ENCODE peak calls at places on chromosomes 11 and 22, in seven cellular contexts. U is stomach, T is transverse colon, G is prostate gland, V is SK-N-SH, B is breast epithelium, H is K562. Z is an unnamed sample.

GRCh38 chr22:33361581-33361980 is 303.4 kb upstream of the SYN3 start:
- DNase-seq in V (no peak), T (no peak), U (no peak), B (no peak), G (no peak), H (no peak), Z (peak; percentile 57)

GRCh38 chr11:129141748-129142475 is 50.2 kb downstream of the ARHGAP32 start:
- DNase-seq in T (no peak), V (no peak), U (no peak), B (no peak), H (no peak), G (no peak), Z (no peak)

GRCh38 chr11:95715777-95716241 is 73.8 kb downstream of the FAM76B start:
- DNase-seq in V (no peak), G (no peak), H (no peak), U (no peak), B (no peak), T (no peak), Z (peak; percentile 9)

GRCh38 chr22:21834869-21835268 is 32.6 kb downstream of the MAPK1 start:
- DNase-seq in B (no peak), T (no peak), G (no peak), U (no peak), V (no peak), H (no peak), Z (no peak)

GRCh38 chr22:43237280-43237679 is 50.3 kb upstream of the TTLL12 start:
- DNase-seq in U (no peak), G (no peak), B (no peak), T (no peak), H (no peak), V (no peak), Z (no peak)

GRCh38 chr22:28905433-28905832 is 22.1 kb downstream of the ZNRF3 start:
- DNase-seq in U (no peak), T (no peak), V (no peak), B (no peak), G (no peak), H (no peak), Z (no peak)

GRCh38 chr11:73228268-73229134 is 10.4 kb downstream of the P2RY2 start:
- DNase-seq in V (peak; percentile 17), H (no peak), T (peak; percentile 5), U (no peak), G (no peak), B (peak; percentile 24), Z (no peak)

GRCh38 chr22:44452531-44453420 is 45.3 kb downstream of the RTL6 start:
- DNase-seq in B (no peak), V (no peak), G (no peak), T (no peak), H (no peak), U (peak; percentile 24), Z (no peak)

GRCh38 chr11:78946945-78947914 is 372.6 kb upstream of the NARS2 start:
- DNase-seq in V (no peak), T (peak; percentile 9), B (no peak), U (no peak), H (no peak), G (peak; percentile 64), Z (no peak)

GRCh38 chr11:46616551-46617450 is at the start of gene HARBI1:
- DNase-seq in U (peak; percentile 93), H (peak; percentile 91), T (peak; percentile 92), G (peak; percentile 81), B (peak; percentile 88), V (peak; percentile 94), Z (peak; percentile 92)

GRCh38 chr11:116697011-116697410 is 75.8 kb downstream of the BUD13 start:
- DNase-seq in V (no peak), B (peak; percentile 17), G (no peak), U (no peak), H (no peak), T (no peak), Z (no peak)

GRCh38 chr11:126284829-126285228 is 1.9 kb downstream of the TIRAP start:
- DNase-seq in B (peak; percentile 72), V (no peak), U (peak; percentile 87), T (peak; percentile 83), G (no peak), H (peak; percentile 62), Z (no peak)

GRCh38 chr11:128299132-128299726 is 288.1 kb downstream of the ETS1 start:
- DNase-seq in U (no peak), T (no peak), H (no peak), B (no peak), V (no peak), G (no peak), Z (no peak)

GRCh38 chr22:22120160-22120559 is 124.4 kb upstream of the VPREB1 start:
- DNase-seq in B (no peak), H (no peak), U (no peak), G (no peak), T (no peak), V (no peak), Z (no peak)

GRCh38 chr22:39932918-39933649 is 27.1 kb upstream of the TMA7B start:
- DNase-seq in H (peak; percentile 73), T (peak; percentile 61), G (no peak), U (peak; percentile 71), B (no peak), V (no peak), Z (peak; percentile 95)

GRCh38 chr22:24510694-24511625 is 15.8 kb downstream of the UPB1 start:
- DNase-seq in H (peak; percentile 35), U (peak; percentile 68), T (no peak), G (no peak), B (no peak), V (no peak), Z (no peak)

GRCh38 chr11:45927684-45928413 is 5.4 kb downstream of the LARGE2 start:
- DNase-seq in H (no peak), U (no peak), T (no peak), G (no peak), B (no peak), V (no peak), Z (no peak)

GRCh38 chr11:69534166-69534530 is 52.7 kb downstream of the LINC01488 start:
- DNase-seq in B (no peak), G (no peak), H (no peak), T (no peak), U (peak; percentile 69), V (no peak), Z (no peak)

GRCh38 chr11:14645247-14645912 is 1.8 kb downstream of the PDE3B start:
- DNase-seq in H (peak; percentile 38), T (no peak), U (no peak), B (no peak), G (no peak), V (peak; percentile 21), Z (no peak)

DNA sequence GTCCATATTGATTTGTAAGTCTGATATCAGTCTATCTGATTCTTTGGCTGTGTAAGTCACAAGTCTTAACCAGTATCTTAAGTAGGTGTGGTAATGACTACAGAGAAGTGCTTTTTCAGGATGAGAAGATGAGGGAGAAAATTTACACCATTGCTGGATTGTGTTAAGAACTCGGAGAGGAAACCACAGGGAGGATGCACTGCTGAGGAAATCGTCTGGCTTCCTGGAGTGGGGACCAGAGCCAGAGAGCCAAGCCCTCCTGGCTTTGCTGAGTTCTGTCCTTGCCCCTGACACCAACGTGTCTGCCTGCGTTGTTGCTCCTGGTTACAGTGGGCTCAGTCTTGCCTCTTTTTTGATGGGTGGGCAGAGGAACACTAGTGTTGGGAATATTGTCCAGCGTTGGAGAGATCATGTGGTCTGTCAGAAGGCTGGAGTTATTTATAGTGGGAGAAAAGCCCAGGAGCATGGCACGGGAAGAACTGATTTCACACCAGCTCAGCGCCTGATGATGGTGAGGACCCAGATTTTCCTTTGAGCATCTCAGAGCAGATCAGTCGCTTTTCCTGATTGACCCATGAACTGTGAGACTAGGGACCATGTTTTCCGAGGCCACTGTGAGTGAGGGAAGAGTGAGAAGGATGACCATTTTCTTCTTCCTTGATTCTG is 29.6 kb downstream of the MARK2 start:
- DNase-seq in G (no peak), B (no peak), U (no peak), T (no peak), H (no peak), V (no peak), Z (no peak)
- TF ChIP-seq POLR2AphosphoS5 in G (no peak), B (no peak), U (no peak), T (no peak), H (no peak), V (no peak), Z (no peak)

DNA sequence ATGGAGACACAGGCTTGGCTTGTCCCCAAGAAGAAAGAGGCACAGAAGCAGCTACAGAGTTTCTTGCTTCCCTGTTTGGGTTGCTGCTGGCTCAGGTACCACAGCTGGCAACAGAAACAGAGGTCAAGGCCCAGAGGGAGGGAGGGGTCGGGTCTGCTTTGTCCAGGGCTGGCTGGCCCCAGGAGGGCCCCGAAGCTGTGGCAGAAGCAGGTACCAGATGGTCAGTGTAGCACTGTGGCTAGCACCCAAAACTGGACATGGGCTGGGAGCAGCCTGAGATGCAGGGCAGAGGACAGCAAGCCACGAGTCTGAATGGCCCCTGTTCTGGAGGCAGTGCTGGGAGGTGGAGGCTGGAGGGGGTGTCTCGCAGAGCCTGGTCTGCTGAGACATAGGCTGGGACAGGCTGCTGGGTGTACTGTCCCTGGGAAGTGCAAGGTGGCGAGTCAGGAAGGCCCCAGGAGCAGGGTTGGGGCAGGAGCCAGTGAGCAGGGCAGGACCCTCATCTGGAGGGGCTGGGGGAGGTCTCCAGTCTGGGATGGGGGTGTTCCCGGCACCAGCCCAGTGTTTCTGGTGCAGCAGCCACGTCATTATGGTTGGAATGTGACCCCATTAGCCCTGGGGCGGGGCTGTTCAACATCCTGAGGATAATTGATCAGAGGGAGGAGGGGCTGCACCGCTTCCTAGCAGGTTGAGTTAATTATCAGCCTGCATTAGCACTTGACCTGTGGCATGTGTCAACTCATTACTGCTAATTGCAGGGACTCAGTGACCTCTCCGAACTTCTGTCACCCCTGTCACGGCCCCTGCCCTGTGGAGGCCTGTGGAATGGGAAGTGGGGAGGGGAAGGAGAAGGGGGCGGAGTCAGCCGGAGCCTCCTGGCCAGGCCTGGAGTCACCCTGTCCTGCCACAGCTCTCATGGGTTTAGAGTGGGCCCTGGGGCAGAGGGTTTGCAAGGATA is 52.6 kb upstream of the CCDC188 start:
- DNase-seq in T (no peak), B (no peak), G (no peak), U (peak; percentile 37), H (no peak), V (peak; percentile 62), Z (peak; percentile 63)
- H3K4me1 ChIP-seq in T (peaks cover 25% of the 10 kb centered on the region), B (no peaks in the 10 kb centered on the region), G (peaks cover 5% of the 10 kb centered on the region), U (peaks cover 42% of the 10 kb centered on the region), H (peaks cover 59% of the 10 kb centered on the region), V (no peaks in the 10 kb centered on the region), Z (peaks cover 17% of the 10 kb centered on the region)

DNA sequence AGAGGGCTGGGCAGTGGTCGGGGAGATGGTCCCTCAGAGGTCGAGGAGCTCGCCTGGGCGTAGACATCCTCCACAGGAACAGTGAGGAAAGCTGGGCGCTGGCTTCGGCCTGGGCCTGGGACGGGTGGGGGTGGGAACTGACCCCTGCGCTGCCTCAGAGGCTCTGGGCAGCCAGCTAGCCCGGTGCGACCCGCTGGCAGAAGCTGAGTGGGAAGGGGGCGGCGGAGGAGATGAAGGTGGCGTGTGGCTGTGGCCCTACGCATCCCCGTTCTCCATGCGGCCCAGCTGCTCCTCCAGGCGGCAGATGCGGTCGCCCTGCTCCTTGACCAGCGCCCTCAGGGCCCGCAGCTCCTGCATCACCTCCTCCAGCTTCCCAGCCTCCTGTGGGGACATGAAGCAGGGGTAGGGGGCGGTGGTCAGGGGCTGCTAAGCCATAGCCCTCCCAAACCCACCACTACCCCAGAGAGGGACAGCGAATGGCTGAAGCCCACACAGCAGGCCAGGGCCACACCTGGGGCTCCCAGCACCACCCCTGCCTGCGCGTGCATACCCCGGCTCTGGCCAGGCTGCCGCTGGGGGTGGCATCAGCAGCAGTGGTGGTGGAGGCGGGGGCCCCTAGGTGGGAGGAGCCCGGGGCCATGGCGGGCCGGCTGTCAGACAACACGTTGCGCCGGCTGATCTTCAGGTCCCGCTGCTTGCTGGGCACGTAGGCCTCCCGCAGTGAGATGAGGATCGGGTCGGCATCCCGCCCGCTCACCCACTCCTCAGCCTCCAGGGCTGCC is 830 bp upstream of the PTPRCAP start:
- DNase-seq in H (no peak), B (no peak), T (peak; percentile 76), U (peak; percentile 54), G (no peak), V (no peak), Z (no peak)
- TF ChIP-seq POLR2AphosphoS5 in H (no peak), B (no peak), T (no peak), U (no peak), G (no peak), V (no peak), Z (no peak)

GRCh38 chr11:61731211-61731955 is 21.1 kb upstream of the MYRF start:
- DNase-seq in V (no peak), U (no peak), G (no peak), H (no peak), T (no peak), B (no peak), Z (no peak)
- H3K4me1 ChIP-seq in V (no peaks in the 10 kb centered on the region), U (no peaks in the 10 kb centered on the region), G (no peaks in the 10 kb centered on the region), H (peaks cover 30% of the 10 kb centered on the region), T (no peaks in the 10 kb centered on the region), B (peaks cover 11% of the 10 kb centered on the region), Z (no peaks in the 10 kb centered on the region)